ENCODE peak calls at places on chromosomes 16 and 17, in nine cellular contexts. R is adrenal gland; U is sigmoid colon; H is left ventricle myocardium inferior; S is body of pancreas; Q is HL-60; X is IMR-90; G is testis; P is CD4-positive, alpha-beta T cell. Z is an unnamed sample.

GRCh38 chr16:5056347-5056746 is 9.4 kb downstream of the C16orf89 start:
- DNase-seq in R (peak), U (no peak), H (no peak), S (no peak), Q (peak), X (no peak), G (peak), P (peak), Z (no peak)

GRCh38 chr16:2091722-2092620 is 43.7 kb downstream of the PKD1 start:
- DNase-seq in R (no peak), U (no peak), H (no peak), S (no peak), Q (no peak), X (no peak), G (no peak), P (no peak), Z (no peak)

GRCh38 chr17:2008332-2009126 is 16.6 kb downstream of the RTN4RL1 start:
- DNase-seq in R (no peak), U (no peak), H (no peak), S (no peak), Q (peak), X (no peak), G (no peak), P (no peak), Z (no peak)

GRCh38 chr16:88063201-88063773 is 112.1 kb downstream of the BANP start:
- DNase-seq in R (peak), U (peak), H (peak), S (no peak), Q (no peak), X (peak), G (peak), P (no peak), Z (no peak)

GRCh38 chr17:57803026-57803425 is 46.8 kb downstream of the MRPS23 start:
- DNase-seq in R (no peak), U (no peak), H (no peak), S (no peak), Q (no peak), X (no peak), G (no peak), P (no peak), Z (no peak)

GRCh38 chr17:13646969-13647368 is 45.2 kb upstream of the HS3ST3A1 start:
- DNase-seq in R (no peak), U (no peak), H (no peak), S (no peak), Q (no peak), X (no peak), G (no peak), P (no peak), Z (no peak)

GRCh38 chr16:1871974-1872635 is at the start of gene MEIOB:
- DNase-seq in R (peak), U (no peak), H (no peak), S (peak), Q (peak), X (no peak), G (peak), P (peak), Z (peak)

GRCh38 chr16:30184430-30185140 is 1.2 kb downstream of the CORO1A start:
- DNase-seq in R (peak), U (peak), H (peak), S (peak), Q (peak), X (no peak), G (no peak), P (peak), Z (no peak)

GRCh38 chr16:54651851-54652770 is 278.6 kb upstream of the IRX5 start:
- DNase-seq in R (no peak), U (no peak), H (no peak), S (no peak), Q (peak), X (no peak), G (no peak), P (no peak), Z (no peak)

GRCh38 chr17:42016952-42017865 is at the start of gene DNAJC7:
- DNase-seq in R (peak), U (peak), H (peak), S (peak), Q (peak), X (peak), G (peak), P (peak), Z (peak)

GRCh38 chr17:81397314-81398169 is 2.3 kb downstream of the BAHCC1 start:
- DNase-seq in R (peak), U (no peak), H (no peak), S (peak), Q (peak), X (peak), G (no peak), P (no peak), Z (no peak)

GRCh38 chr17:627051-627450 is 87.6 kb downstream of the VPS53 start:
- DNase-seq in R (no peak), U (no peak), H (no peak), S (no peak), Q (no peak), X (no peak), G (no peak), P (no peak), Z (no peak)

GRCh38 chr17:58970966-58971575 is 135.6 kb downstream of the TRIM37 start:
- DNase-seq in R (no peak), U (no peak), H (no peak), S (no peak), Q (no peak), X (peak), G (no peak), P (no peak), Z (no peak)

GRCh38 chr16:4213721-4214120 is 28.2 kb downstream of the SRL start:
- DNase-seq in R (no peak), U (no peak), H (no peak), S (no peak), Q (no peak), X (no peak), G (no peak), P (no peak), Z (no peak)

GRCh38 chr16:31072540-31073072 is 1.4 kb downstream of the ZNF668 start:
- DNase-seq in R (no peak), U (peak), H (no peak), S (no peak), Q (peak), X (peak), G (no peak), P (no peak), Z (peak)

GRCh38 chr17:83200231-83200699 is 120.9 kb downstream of the METRNL start:
- DNase-seq in R (peak), U (peak), H (peak), S (peak), Q (peak), X (peak), G (peak), P (no peak), Z (no peak)

GRCh38 chr17:30232015-30232821 is 3.3 kb downstream of the SLC6A4 start:
- DNase-seq in R (no peak), U (no peak), H (no peak), S (no peak), Q (no peak), X (no peak), G (no peak), P (no peak), Z (no peak)

DNA sequence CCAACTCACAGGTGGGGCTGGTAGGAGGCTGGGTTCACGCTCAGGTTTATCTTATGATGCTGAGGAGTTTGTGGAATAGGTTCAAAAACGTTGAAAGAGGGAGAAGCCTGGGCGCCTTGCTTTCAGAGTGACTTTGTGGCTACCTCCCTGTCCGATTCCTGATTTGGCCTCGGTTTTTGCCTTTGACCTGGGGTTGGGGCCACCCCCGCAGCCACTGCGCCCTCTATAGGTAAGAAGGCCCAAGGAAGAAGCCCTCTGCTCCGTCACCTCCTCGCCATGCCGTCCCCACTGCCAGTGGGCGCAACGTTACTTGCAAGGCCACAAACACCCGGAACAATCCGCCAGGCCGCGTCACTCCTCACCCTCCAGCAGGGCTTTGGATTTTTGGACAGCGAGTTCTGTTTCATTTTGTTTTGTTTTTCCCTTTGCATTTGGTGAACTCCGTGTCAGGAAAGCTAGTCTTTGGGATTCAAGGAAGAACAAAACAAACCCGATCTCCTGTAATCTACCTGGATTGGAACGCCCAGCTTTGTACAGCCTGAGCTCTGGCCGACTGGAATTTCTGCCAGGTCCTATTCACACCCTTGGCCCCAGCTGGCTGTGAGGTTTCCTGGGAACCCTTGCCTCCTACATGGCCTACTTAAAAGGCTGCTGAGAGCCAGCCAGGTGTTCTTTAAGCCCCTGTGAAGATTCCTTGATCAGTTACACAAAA is 60.7 kb downstream of the TBC1D16 start:
- DNase-seq in R (no peak), U (peak), H (no peak), S (peak), Q (peak), X (no peak), G (no peak), P (no peak), Z (no peak)
- TF ChIP-seq CTCF in R (no peak), U (no peak), H (peak), S (peak), Q (peak), X (no peak), G (no peak), P (no peak), Z (peak)

DNA sequence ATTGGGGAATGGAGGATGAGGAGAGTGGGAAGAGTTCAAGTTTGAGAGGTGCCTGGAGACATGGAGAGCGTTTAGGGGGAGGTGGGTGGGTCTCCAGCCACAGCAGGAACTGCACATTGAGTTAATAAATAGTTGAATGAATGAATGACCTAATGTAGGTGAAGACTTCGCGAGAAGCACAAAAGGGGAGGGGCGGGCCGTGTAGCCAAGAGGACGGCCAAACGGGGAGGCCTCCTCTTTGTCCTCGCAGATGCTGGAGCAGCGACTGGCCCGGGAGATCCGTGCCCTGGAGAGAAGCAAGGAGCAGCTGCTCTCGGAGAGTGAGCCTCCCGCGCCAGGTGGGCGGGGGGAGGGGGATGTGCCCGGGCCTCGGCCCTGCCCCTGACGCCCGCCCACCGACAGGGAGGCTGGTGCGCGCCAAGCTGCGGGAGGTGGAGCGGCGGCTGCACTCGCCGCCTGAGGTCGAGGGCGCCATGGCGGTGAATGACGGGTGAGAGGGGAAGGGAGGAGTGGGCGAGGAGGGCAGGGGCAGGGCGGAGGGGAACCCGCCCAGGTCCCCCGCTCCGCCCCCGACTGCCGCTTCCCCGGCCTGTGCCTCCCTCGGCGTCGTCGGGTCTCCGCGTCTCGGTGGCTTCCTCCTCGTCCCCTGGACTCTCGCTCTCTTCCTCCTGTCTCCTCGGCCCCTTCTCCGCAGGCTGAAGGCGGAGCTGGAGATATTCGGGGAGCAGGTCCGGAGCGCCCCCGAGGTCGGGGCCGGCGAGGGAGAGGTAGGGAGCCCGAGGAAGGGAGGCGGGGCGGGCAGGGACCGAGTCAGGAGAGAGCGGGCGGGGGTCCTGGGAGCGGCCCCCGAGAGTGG is 12.9 kb downstream of the SYCE1L start:
- DNase-seq in R (no peak), U (no peak), H (peak), S (peak), Q (peak), X (no peak), G (peak), P (peak), Z (peak)
- H3K27ac ChIP-seq in R (no peak), U (peak), H (peak), S (peak), Q (no peak), X (no peak), G (peak), P (peak), Z (peak)

DNA sequence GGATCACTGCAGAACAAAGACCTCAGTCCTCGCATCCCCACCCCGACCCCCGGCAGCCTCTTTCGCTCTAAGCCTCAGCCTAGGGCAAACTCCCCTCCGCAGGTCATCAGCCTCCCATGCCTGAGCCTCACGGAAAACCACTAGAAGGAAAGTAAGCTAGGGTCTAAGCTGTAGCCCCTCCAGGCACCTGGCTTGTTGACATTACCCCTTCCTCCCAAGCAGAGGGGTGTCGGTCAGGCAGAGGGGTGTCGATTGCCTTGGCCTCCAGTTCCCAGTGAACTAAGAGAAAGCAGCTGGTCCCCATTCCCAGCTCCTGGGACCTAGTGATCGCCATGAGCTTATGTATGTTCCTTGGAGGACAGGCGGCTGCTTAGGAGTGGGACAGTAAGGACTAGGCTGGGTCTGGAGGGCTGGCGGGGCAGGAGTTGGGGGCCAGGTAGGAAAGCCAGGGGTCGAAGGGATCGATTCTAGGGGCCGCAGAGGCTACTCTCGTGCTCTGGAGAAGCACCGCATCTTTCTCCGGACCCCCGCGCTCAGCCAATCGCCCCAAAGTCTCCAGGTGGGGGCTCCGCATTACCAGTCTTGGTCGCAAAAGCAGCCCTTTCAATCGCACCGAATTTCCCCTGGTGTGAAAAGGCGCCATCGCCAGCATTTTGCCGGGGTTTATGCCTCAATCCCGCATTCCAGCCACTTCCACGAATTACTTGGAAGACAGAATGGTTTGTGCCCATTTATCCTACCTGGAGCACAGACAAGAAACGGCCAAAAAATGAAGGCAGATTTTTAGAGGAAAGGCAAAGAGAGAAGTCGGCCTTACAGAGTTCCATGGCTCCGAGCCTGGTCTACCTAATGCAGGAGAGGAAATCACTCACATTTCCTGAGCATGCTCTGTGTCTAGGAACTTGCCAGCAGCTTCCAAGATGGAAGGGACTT is 21.3 kb upstream of the HOXB13 start:
- DNase-seq in R (no peak), U (no peak), H (no peak), S (no peak), Q (no peak), X (no peak), G (no peak), P (no peak), Z (no peak)
- TF ChIP-seq CTCF in R (no peak), U (no peak), H (no peak), S (no peak), Q (no peak), X (no peak), G (no peak), P (no peak), Z (no peak)

DNA sequence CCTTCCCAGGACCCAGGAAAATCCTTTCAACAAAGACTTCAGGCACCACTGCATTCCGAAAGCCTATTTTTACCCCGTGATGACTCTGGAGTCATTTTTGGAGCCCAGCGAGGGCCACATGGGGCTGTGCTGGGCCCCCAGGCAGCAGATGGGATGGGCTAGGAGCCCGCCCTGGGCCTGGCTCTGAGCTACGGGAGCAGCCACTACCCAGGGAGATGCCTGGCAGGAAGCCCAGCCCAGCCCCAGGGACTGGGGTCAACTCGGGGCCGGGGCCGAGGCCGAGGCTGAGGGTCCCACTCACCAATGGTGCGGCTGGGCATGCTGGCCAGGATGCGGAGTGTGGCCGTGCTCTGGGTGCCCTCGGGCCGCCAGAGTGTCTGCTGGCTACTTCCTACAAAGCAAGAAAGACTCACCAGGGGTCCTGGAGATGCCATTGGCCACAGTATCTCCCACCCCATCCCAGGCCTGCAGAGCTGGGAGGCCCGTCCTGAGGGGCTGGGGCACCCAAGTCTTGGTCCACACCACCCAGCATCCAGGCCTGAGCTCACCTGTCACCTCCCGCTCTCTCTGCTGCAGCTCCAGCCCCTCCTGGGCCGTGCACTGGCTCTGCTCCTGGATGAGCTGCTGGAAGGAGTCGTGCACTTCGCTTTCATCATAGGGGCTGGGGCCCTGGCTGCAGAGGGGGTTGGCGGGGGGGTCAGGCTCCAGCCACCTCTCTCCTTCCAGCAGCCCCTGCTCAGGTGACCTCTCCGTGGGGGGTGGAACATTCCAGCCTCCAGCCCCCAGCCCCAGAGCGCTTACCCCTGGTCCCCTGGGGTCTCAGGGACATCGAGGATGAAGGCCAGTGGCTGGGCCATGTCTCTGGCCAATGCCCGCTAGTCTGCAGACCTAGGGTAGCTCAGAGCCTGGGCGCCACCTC is 2.3 kb downstream of the TMC6 start:
- DNase-seq in R (no peak), U (no peak), H (peak), S (no peak), Q (peak), X (no peak), G (no peak), P (no peak), Z (no peak)
- H3K27ac ChIP-seq in R (no peak), U (peak), H (peak), S (peak), Q (peak), X (no peak), G (no peak), P (peak), Z (no peak)

GRCh38 chr16:73176577-73177013 is 128.7 kb upstream of the ZFHX3 start:
- DNase-seq in R (no peak), U (no peak), H (no peak), S (no peak), Q (no peak), X (peak), G (no peak), P (no peak), Z (peak)
- TF ChIP-seq CTCF in R (no peak), U (no peak), H (peak), S (no peak), Q (no peak), X (peak), G (no peak), P (no peak), Z (peak)

GRCh38 chr17:77173104-77173503 is 32.3 kb downstream of the SEC14L1 start:
- DNase-seq in R (no peak), U (no peak), H (no peak), S (no peak), Q (no peak), X (no peak), G (no peak), P (no peak), Z (no peak)

GRCh38 chr17:77177002-77177401 is 36.2 kb downstream of the SEC14L1 start:
- DNase-seq in R (no peak), U (no peak), H (no peak), S (no peak), Q (no peak), X (no peak), G (peak), P (no peak), Z (no peak)

GRCh38 chr17:77178586-77178985 is 37.8 kb downstream of the SEC14L1 start:
- DNase-seq in R (no peak), U (no peak), H (no peak), S (peak), Q (no peak), X (no peak), G (peak), P (no peak), Z (no peak)

GRCh38 chr17:77178050-77178449 is 37.3 kb downstream of the SEC14L1 start:
- DNase-seq in R (no peak), U (no peak), H (no peak), S (no peak), Q (no peak), X (no peak), G (peak), P (no peak), Z (no peak)

GRCh38 chr17:77174928-77175720 is 34.4 kb downstream of the SEC14L1 start:
- DNase-seq in R (peak), U (no peak), H (no peak), S (peak), Q (no peak), X (no peak), G (peak), P (no peak), Z (no peak)
- H3K27ac ChIP-seq in R (peak), U (no peak), H (peak), S (peak), Q (no peak), X (no peak), G (peak), P (no peak), Z (no peak)

Z was measured in RWPE1.